ENCODE peak calls at places on chromosomes 5 and 9, in ten cellular contexts. One of them, this sample, is unnamed.

GRCh38 chr9:74985041-74985440 is 32.3 kb upstream of the C9orf40 start:
- DNase-seq in T-helper 17 cell: no peak
- DNase-seq in cardiac fibroblast: no peak
- DNase-seq in NCI-H187: no peak
- DNase-seq in stimulated activated CD4-positive, alpha-beta T cell treated with anti-CD3 and anti-CD28 coated beads, Interleukin-4, amount 100 ng/mL, for 24 hours: no peak
- DNase-seq in memory B cell: no peak
- DNase-seq in T-helper 22 cell: no peak
- DNase-seq in occipital lobe: no peak
- DNase-seq in HT1080: no peak
- DNase-seq in Panc1: no peak
- DNase-seq in this sample: peak; percentile 57

GRCh38 chr9:38359689-38360385 is 32.7 kb upstream of the ALDH1B1 start:
- DNase-seq in T-helper 17 cell: no peak
- DNase-seq in cardiac fibroblast: peak; percentile 62
- DNase-seq in NCI-H187: no peak
- DNase-seq in stimulated activated CD4-positive, alpha-beta T cell treated with anti-CD3 and anti-CD28 coated beads, Interleukin-4, amount 100 ng/mL, for 24 hours: no peak
- DNase-seq in memory B cell: no peak
- DNase-seq in T-helper 22 cell: no peak
- DNase-seq in occipital lobe: no peak
- DNase-seq in HT1080: no peak
- DNase-seq in Panc1: no peak
- DNase-seq in this sample: no peak

GRCh38 chr5:154202379-154203260 is 12.1 kb downstream of the GALNT10 start:
- DNase-seq in T-helper 17 cell: no peak
- DNase-seq in cardiac fibroblast: no peak
- DNase-seq in NCI-H187: no peak
- DNase-seq in stimulated activated CD4-positive, alpha-beta T cell treated with anti-CD3 and anti-CD28 coated beads, Interleukin-4, amount 100 ng/mL, for 24 hours: peak; percentile 68
- DNase-seq in memory B cell: no peak
- DNase-seq in T-helper 22 cell: no peak
- DNase-seq in occipital lobe: no peak
- DNase-seq in HT1080: no peak
- DNase-seq in Panc1: no peak
- DNase-seq in this sample: no peak

GRCh38 chr9:114170792-114171461 is 15.6 kb downstream of the COL27A1 start:
- DNase-seq in T-helper 17 cell: no peak
- DNase-seq in cardiac fibroblast: no peak
- DNase-seq in NCI-H187: no peak
- DNase-seq in stimulated activated CD4-positive, alpha-beta T cell treated with anti-CD3 and anti-CD28 coated beads, Interleukin-4, amount 100 ng/mL, for 24 hours: no peak
- DNase-seq in memory B cell: no peak
- DNase-seq in T-helper 22 cell: no peak
- DNase-seq in occipital lobe: no peak
- DNase-seq in HT1080: no peak
- DNase-seq in Panc1: no peak
- DNase-seq in this sample: no peak

GRCh38 chr5:6452622-6453504 is 4.2 kb downstream of the UBE2QL1 start:
- DNase-seq in T-helper 17 cell: no peak
- DNase-seq in cardiac fibroblast: no peak
- DNase-seq in NCI-H187: no peak
- DNase-seq in stimulated activated CD4-positive, alpha-beta T cell treated with anti-CD3 and anti-CD28 coated beads, Interleukin-4, amount 100 ng/mL, for 24 hours: no peak
- DNase-seq in memory B cell: no peak
- DNase-seq in T-helper 22 cell: no peak
- DNase-seq in occipital lobe: no peak
- DNase-seq in HT1080: no peak
- DNase-seq in Panc1: no peak
- DNase-seq in this sample: no peak

GRCh38 chr5:135242496-135243193 is 156.4 kb downstream of the MACROH2A1 start:
- DNase-seq in T-helper 17 cell: no peak
- DNase-seq in cardiac fibroblast: peak; percentile 35
- DNase-seq in NCI-H187: no peak
- DNase-seq in stimulated activated CD4-positive, alpha-beta T cell treated with anti-CD3 and anti-CD28 coated beads, Interleukin-4, amount 100 ng/mL, for 24 hours: no peak
- DNase-seq in memory B cell: no peak
- DNase-seq in T-helper 22 cell: no peak
- DNase-seq in occipital lobe: no peak
- DNase-seq in HT1080: no peak
- DNase-seq in Panc1: no peak
- DNase-seq in this sample: no peak

GRCh38 chr9:120891255-120891954 is 14.4 kb upstream of the PHF19 start:
- DNase-seq in T-helper 17 cell: no peak
- DNase-seq in cardiac fibroblast: no peak
- DNase-seq in NCI-H187: no peak
- DNase-seq in stimulated activated CD4-positive, alpha-beta T cell treated with anti-CD3 and anti-CD28 coated beads, Interleukin-4, amount 100 ng/mL, for 24 hours: peak; percentile 69
- DNase-seq in memory B cell: no peak
- DNase-seq in T-helper 22 cell: peak; percentile 62
- DNase-seq in occipital lobe: no peak
- DNase-seq in HT1080: no peak
- DNase-seq in Panc1: no peak
- DNase-seq in this sample: no peak

GRCh38 chr9:126148994-126149393 is 177.6 kb upstream of the MVB12B start:
- DNase-seq in T-helper 17 cell: no peak
- DNase-seq in cardiac fibroblast: no peak
- DNase-seq in NCI-H187: no peak
- DNase-seq in stimulated activated CD4-positive, alpha-beta T cell treated with anti-CD3 and anti-CD28 coated beads, Interleukin-4, amount 100 ng/mL, for 24 hours: no peak
- DNase-seq in memory B cell: no peak
- DNase-seq in T-helper 22 cell: no peak
- DNase-seq in occipital lobe: no peak
- DNase-seq in HT1080: no peak
- DNase-seq in Panc1: no peak
- DNase-seq in this sample: no peak

GRCh38 chr5:101390317-101390908 is 487.3 kb upstream of the ST8SIA4 start:
- DNase-seq in T-helper 17 cell: no peak
- DNase-seq in cardiac fibroblast: peak; percentile 71
- DNase-seq in NCI-H187: no peak
- DNase-seq in stimulated activated CD4-positive, alpha-beta T cell treated with anti-CD3 and anti-CD28 coated beads, Interleukin-4, amount 100 ng/mL, for 24 hours: peak; percentile 8
- DNase-seq in memory B cell: no peak
- DNase-seq in T-helper 22 cell: no peak
- DNase-seq in occipital lobe: no peak
- DNase-seq in HT1080: peak; percentile 54
- DNase-seq in Panc1: peak; percentile 41
- DNase-seq in this sample: peak; percentile 14

GRCh38 chr9:3138236-3139229 is 294.6 kb upstream of the PUM3 start:
- DNase-seq in T-helper 17 cell: no peak
- DNase-seq in cardiac fibroblast: peak; percentile 5
- DNase-seq in NCI-H187: no peak
- DNase-seq in stimulated activated CD4-positive, alpha-beta T cell treated with anti-CD3 and anti-CD28 coated beads, Interleukin-4, amount 100 ng/mL, for 24 hours: no peak
- DNase-seq in memory B cell: no peak
- DNase-seq in T-helper 22 cell: no peak
- DNase-seq in occipital lobe: no peak
- DNase-seq in HT1080: no peak
- DNase-seq in Panc1: no peak
- DNase-seq in this sample: peak; percentile 3

GRCh38 chr9:3475300-3476020 is 50.3 kb downstream of the RFX3 start:
- DNase-seq in T-helper 17 cell: no peak
- DNase-seq in cardiac fibroblast: no peak
- DNase-seq in NCI-H187: no peak
- DNase-seq in stimulated activated CD4-positive, alpha-beta T cell treated with anti-CD3 and anti-CD28 coated beads, Interleukin-4, amount 100 ng/mL, for 24 hours: peak; percentile 8
- DNase-seq in memory B cell: peak; percentile 10
- DNase-seq in T-helper 22 cell: no peak
- DNase-seq in occipital lobe: no peak
- DNase-seq in HT1080: no peak
- DNase-seq in Panc1: no peak
- DNase-seq in this sample: no peak